ENCODE peak calls at places on chromosomes 4 and X, in ten cellular contexts. M is AG09309, N is HL-60, P is endothelial cell, L is heart right ventricle, J is left lung, T is OCI-LY7, C is NB4, S is upper lobe of left lung, X is fibroblast of pulmonary artery. Z is an unnamed sample.

GRCh38 chrX:47690175-47690574 is 31.2 kb upstream of the UXT start:
- DNase-seq in S (no peak), X (peak; percentile 3), M (no peak), N (no peak), C (peak; percentile 11), P (no peak), L (no peak), T (no peak), J (no peak), Z (no peak)

GRCh38 chr4:56990109-56990508 is 11.4 kb downstream of the POLR2B start:
- DNase-seq in T (no peak), J (no peak), M (no peak), X (peak; percentile 66), P (no peak), S (no peak), C (peak; percentile 66), L (no peak), N (no peak), Z (no peak)

GRCh38 chrX:86002076-86002896 is 45.1 kb downstream of the CHM start:
- DNase-seq in N (peak; percentile 1), C (peak; percentile 15), X (peak; percentile 24), M (no peak), T (no peak), P (peak; percentile 17), S (peak; percentile 57), L (peak; percentile 9), J (peak; percentile 44), Z (no peak)

GRCh38 chr4:82713856-82714255 is 84.7 kb downstream of the SCD5 start:
- DNase-seq in N (no peak), P (no peak), M (no peak), J (no peak), C (no peak), S (no peak), L (no peak), X (no peak), T (no peak), Z (no peak)

GRCh38 chr4:75542824-75543223 is 13.0 kb upstream of the ODAPH start:
- DNase-seq in T (no peak), J (no peak), S (no peak), M (peak; percentile 31), L (no peak), P (no peak), X (peak; percentile 27), C (no peak), N (no peak), Z (no peak)

GRCh38 chr4:93370256-93370655 is 458.3 kb upstream of the ATOH1 start:
- DNase-seq in J (no peak), C (no peak), X (no peak), S (no peak), N (no peak), M (no peak), T (no peak), L (no peak), P (no peak), Z (no peak)

GRCh38 chrX:2841511-2841910 is 12.8 kb downstream of the GYG2 start:
- DNase-seq in X (no peak), T (no peak), M (no peak), J (no peak), L (no peak), N (no peak), C (no peak), S (no peak), P (no peak), Z (no peak)

GRCh38 chrX:78759081-78759480 is 11.6 kb downstream of the LPAR4 start:
- DNase-seq in X (no peak), T (no peak), P (no peak), C (no peak), S (no peak), N (no peak), M (no peak), J (no peak), L (no peak), Z (no peak)

GRCh38 chr4:111519683-111520082 is 625.6 kb upstream of the FAM241A start:
- DNase-seq in X (no peak), C (no peak), M (no peak), P (no peak), T (no peak), S (no peak), N (no peak), J (no peak), L (no peak), Z (no peak)

GRCh38 chrX:149909324-149910177 is 19.8 kb upstream of the HSFX4 start:
- DNase-seq in J (no peak), P (no peak), C (no peak), X (no peak), L (no peak), S (no peak), T (no peak), N (no peak), M (no peak), Z (no peak)

GRCh38 chr4:153181293-153182080 is 22.8 kb upstream of the TRIM2 start:
- DNase-seq in N (no peak), X (no peak), T (no peak), L (no peak), S (no peak), C (no peak), M (no peak), P (no peak), J (no peak), Z (no peak)

GRCh38 chr4:165508372-165509120 is 129.7 kb downstream of the CPE start:
- DNase-seq in L (no peak), J (no peak), N (no peak), X (no peak), M (no peak), P (no peak), S (no peak), C (no peak), T (no peak), Z (no peak)

DNA sequence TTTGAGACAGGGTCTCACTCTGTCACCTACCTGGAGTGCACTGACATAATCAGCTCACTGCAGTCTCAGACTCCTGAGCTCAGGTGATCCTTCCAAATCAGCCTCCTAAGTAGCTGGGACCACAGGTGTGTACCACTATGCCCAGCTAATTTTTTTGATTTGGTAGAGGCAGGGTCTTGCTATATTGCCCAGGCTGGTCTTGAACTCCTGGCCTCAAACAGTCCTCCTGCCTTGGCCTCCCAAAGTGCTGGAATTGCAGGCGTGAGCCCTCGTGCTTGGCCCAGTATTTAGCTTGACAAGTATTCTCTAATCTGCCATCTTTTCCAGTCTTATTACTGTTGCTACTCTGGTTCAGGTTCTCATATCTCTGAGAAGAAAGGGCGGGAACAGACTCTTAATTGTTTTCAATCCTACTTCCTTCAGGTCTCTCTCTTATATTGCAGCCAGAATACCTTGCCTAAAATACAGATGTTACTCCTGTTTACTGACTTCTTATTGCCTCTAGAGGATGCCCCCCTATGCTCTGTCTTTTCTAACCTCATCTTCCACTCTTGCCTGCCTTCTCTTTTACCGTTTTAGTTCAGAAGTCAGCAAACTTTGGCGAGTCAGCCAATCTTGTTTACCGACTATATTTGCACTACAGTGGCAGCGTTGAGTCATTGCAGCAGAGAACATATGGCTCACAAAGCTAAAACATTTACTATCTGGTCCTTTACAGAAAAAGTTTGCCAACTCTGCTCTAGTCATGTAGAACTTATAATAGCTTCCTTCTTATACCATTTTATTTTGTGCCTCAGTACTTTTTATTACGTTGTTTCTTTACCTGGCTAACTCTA is 19.0 kb downstream of the MRPL1 start:
- DNase-seq in J (no peak), N (no peak), P (no peak), M (no peak), L (no peak), S (no peak), X (peak; percentile 30), C (no peak), T (no peak), Z (no peak)
- TF ChIP-seq CTCF in J (no peak), N (no peak), P (no peak), M (no peak), L (no peak), S (no peak), X (no peak), C (no peak), T (no peak), Z (no peak)

DNA sequence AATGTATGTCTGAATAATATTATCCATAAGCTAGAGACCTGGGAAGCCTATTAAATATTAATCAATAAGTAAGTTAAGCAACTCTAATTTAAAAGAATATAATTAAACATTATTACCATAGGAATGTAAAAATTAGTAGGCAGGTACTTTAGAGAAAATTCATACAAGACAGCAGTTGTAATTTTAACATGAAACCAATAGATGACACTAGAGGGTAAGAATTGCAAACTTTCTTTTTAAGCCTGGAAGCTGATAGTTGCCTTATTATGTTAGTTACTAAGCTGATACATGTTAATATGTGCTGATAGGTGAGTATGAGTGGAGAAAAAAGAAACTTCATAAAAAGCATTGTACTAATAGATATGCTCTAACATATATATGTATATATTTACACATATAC is 1157.4 kb downstream of the FAM133A start:
- DNase-seq in C (peak; percentile 29), X (peak; percentile 11), J (no peak), T (no peak), M (no peak), P (no peak), L (no peak), N (no peak), S (no peak), Z (no peak)
- TF ChIP-seq CTCF in C (no peak), X (peak; percentile 22), J (no peak), T (peak; percentile 49), M (peak; percentile 28), P (peak; percentile 20), L (no peak), N (no peak), S (no peak), Z (peak; percentile 26)

GRCh38 chr4:189096717-189097116 is 844.0 kb upstream of the FRG1 start:
- DNase-seq in C (no peak), P (no peak), X (no peak), L (no peak), T (no peak), M (no peak), S (no peak), J (peak; percentile 65), N (no peak), Z (no peak)
- TF ChIP-seq CTCF in C (peak; percentile 29), P (peak; percentile 18), X (no peak), L (no peak), T (peak; percentile 35), M (no peak), S (no peak), J (no peak), N (no peak), Z (no peak)

GRCh38 chr4:150211016-150211415 is 132.8 kb downstream of the DCLK2 start:
- DNase-seq in J (no peak), L (no peak), C (no peak), T (no peak), M (no peak), X (no peak), N (no peak), P (no peak), S (no peak), Z (no peak)

GRCh38 chr4:150207871-150208270 is 129.6 kb downstream of the DCLK2 start:
- DNase-seq in J (no peak), L (no peak), N (no peak), P (no peak), S (no peak), C (no peak), M (no peak), T (no peak), X (peak; percentile 29), Z (no peak)

GRCh38 chr4:150211821-150212445 is 133.7 kb downstream of the DCLK2 start:
- DNase-seq in M (peak; percentile 76), N (no peak), L (no peak), C (no peak), X (no peak), P (no peak), T (no peak), J (no peak), S (no peak), Z (no peak)

GRCh38 chr4:150206981-150207380 is 128.7 kb downstream of the DCLK2 start:
- DNase-seq in T (no peak), J (no peak), L (no peak), M (no peak), X (no peak), C (no peak), S (no peak), P (no peak), N (no peak), Z (no peak)

GRCh38 chr4:150209140-150209829 is 131.0 kb downstream of the DCLK2 start:
- DNase-seq in M (peak; percentile 13), X (peak; percentile 84), L (peak; percentile 60), J (no peak), C (peak; percentile 38), P (peak; percentile 80), N (peak; percentile 12), T (peak; percentile 21), S (peak; percentile 36), Z (peak; percentile 66)
- TF ChIP-seq CTCF in M (peak; percentile 55), X (peak; percentile 74), L (peak; percentile 23), J (peak; percentile 52), C (peak; percentile 46), P (peak; percentile 56), N (peak; percentile 39), T (peak; percentile 71), S (peak; percentile 52), Z (peak; percentile 51)

Z was measured in GM13976.